ENCODE peak calls at places on chromosomes 4 and X, in four cellular contexts. J is bronchial epithelial cell, A is retinal pigment epithelial cell, W is mammary epithelial cell. F is an unnamed sample.

GRCh38 chr4:102734591-102735385 is 26.0 kb downstream of the MANBA start:
- DNase-seq in W (peak), J (peak), A (peak), F (peak)

GRCh38 chr4:11223261-11223660 is 205.4 kb downstream of the HS3ST1 start:
- DNase-seq in W (no peak), A (no peak), J (no peak), F (no peak)

GRCh38 chr4:156362581-156362980 is 408.9 kb upstream of the CTSO start:
- DNase-seq in J (no peak), W (no peak), A (no peak), F (no peak)

GRCh38 chr4:48490012-48490679 is at the start of gene ZAR1:
- DNase-seq in W (no peak), A (no peak), J (no peak), F (no peak)

GRCh38 chr4:64766565-64766964 is 357.3 kb upstream of the TECRL start:
- DNase-seq in J (no peak), W (no peak), A (no peak), F (no peak)

GRCh38 chrX:124216396-124217124 is 115.9 kb upstream of the TEX13D start:
- DNase-seq in W (no peak), J (no peak), A (no peak), F (no peak)

GRCh38 chr4:149835280-149835679 is 19.6 kb upstream of the IQCM start:
- DNase-seq in A (no peak), W (no peak), J (no peak), F (no peak)

GRCh38 chrX:30301977-30302376 is 7.2 kb downstream of the NR0B1 start:
- DNase-seq in W (peak), A (peak), J (peak), F (no peak)

GRCh38 chr4:43132010-43132582 is 239.6 kb downstream of the GRXCR1 start:
- DNase-seq in J (peak), A (peak), W (peak), F (peak)

GRCh38 chrX:40908857-40909475 is 173.6 kb upstream of the MED14 start:
- DNase-seq in W (peak), A (peak), J (peak), F (no peak)

GRCh38 chrX:9532349-9532748 is 67.5 kb downstream of the TBL1X start:
- DNase-seq in W (no peak), J (no peak), A (no peak), F (no peak)

GRCh38 chrX:9537781-9538180 is 72.9 kb downstream of the TBL1X start:
- DNase-seq in J (no peak), W (no peak), A (no peak), F (no peak)

GRCh38 chrX:9533611-9534010 is 68.8 kb downstream of the TBL1X start:
- DNase-seq in A (no peak), W (no peak), J (no peak), F (peak)

GRCh38 chrX:9535101-9535500 is 70.2 kb downstream of the TBL1X start:
- DNase-seq in J (no peak), A (no peak), W (no peak), F (no peak)

DNA sequence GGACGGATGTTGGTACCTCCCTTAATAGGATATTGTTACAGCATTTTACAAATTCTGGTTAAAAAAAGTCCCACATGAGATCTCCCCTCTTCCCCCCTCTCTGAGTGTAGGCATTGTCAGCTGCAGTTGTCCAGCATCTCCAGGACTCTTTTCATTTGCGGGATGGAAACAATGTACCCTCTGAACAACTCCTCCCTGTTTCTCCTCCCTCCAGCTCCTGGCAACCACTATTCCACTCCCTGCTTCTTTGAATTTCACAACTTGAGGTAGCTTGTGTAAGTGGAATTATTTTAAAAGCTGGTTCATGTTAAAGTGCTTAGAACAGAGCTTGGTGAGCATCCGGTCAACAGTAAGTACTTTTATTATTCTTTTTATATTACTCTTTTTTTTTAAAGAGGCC is 69.8 kb downstream of the TBL1X start:
- DNase-seq in A (no peak), J (no peak), W (no peak), F (no peak)
- H3K4me3 ChIP-seq in A (no peak), J (no peak), W (no peak), F (no peak)

DNA sequence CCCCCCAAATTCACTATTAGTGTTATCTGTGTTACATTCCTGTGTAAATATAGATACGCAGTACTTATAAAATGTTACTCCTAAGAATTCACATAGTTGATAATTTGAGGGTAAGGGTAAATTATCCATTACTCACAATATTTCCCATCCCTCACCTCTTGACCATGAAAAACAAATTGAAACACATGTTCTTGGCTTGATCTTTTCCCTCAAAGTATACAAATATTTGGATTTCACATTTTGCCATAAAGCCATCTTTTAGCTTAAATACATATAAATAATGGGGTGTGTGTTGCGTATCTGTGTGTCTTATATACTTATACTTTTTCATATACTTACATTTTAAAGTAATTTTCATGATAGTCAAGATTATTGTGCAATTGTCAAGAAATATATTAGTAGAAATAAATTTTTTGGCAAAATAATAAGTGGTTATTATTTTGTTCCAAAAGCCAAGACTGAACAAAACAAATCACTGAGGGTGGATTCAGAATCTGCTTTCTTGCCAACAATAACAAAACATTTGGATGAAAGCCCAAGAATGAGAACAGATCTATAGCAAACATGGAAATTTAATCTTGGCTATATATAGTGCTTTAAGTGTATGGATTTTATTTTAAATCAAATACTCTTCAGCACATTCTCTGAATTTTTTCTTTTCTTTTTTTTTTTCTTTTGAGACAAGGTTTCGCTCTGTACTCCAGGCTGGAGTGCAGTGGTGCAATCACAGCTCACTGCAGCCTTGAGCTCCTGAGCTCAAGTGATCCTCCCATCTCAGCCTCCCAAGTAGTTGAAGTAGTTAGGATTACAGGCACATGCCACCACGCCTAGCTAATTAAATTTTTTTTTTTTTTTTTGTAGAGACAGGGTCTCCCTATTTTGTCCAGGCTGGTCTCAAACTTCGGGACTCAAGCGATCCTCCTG is 48.5 kb upstream of the PRSS48 start:
- DNase-seq in A (peak), W (no peak), J (peak), F (no peak)
- H3K4me3 ChIP-seq in A (no peak), W (no peak), J (no peak), F (no peak)

GRCh38 chr4:110483516-110483915 is 7.6 kb downstream of the ENPEP start:
- DNase-seq in W (no peak), J (no peak), A (no peak), F (no peak)

GRCh38 chr4:110477836-110478235 is 1.9 kb downstream of the ENPEP start:
- DNase-seq in A (no peak), J (no peak), W (no peak), F (no peak)

GRCh38 chr4:110480741-110481271 is 4.9 kb downstream of the ENPEP start:
- DNase-seq in A (no peak), W (no peak), J (no peak), F (no peak)

GRCh38 chr4:110484029-110484428 is 8.1 kb downstream of the ENPEP start:
- DNase-seq in W (no peak), A (no peak), J (no peak), F (no peak)

GRCh38 chr4:110480031-110480549 is 4.1 kb downstream of the ENPEP start:
- DNase-seq in J (peak), W (peak), A (no peak), F (no peak)
- H3K4me3 ChIP-seq in J (no peak), W (no peak), A (no peak), F (no peak)

GRCh38 chr4:15718465-15718864 is 15.6 kb downstream of the BST1 start:
- DNase-seq in A (no peak), W (no peak), J (no peak), F (no peak)
- H3K4me3 ChIP-seq in A (no peak), W (no peak), J (no peak), F (no peak)

GRCh38 chr4:23207059-23207458 is 514.3 kb downstream of the GBA3 start:
- DNase-seq in J (no peak), W (no peak), A (no peak), F (no peak)
- H3K4me3 ChIP-seq in J (no peak), W (no peak), A (no peak), F (no peak)

DNA sequence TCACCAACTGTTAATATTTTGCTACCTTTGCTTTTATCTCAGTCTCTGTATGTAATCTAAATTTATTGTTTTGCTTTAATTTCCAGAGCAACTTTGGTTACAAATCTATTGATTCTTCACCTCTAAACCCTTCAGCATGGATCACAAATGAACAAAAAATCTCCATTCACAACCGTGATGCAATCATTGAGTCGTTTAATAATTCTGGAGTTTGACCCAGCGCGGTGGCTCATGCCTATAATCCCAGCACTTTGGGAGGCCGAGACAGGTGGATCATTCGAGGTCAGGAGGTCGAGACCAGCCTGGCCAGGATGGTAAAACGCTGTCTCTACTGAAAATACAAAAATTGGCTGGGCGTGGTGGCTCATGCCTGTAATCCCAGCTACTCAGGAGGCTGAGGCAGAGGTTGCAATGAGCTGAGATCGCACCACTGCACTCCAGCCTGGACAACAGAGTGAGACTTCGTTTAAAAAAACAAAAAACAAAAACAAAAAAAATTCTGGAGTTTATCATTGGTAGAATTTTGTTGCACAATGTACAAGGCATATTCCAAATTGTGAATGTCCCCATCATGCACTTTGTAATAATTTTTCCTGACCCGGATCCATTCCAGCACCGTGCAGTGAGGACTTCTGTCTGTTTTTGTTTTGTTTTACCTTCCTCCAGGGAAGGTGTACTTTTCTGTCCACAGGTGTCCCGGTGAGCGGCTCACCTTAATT is 2.3 kb upstream of the IDUA start:
- DNase-seq in J (no peak), A (no peak), W (no peak), F (no peak)
- H3K4me3 ChIP-seq in J (no peak), A (peak), W (no peak), F (no peak)